ENCODE peak calls at places on chromosomes 7 and 10, in ten cellular contexts. One of them, this sample, is unnamed. For H3K36me3, the result is how much of the 10 kb centered on the place peaks cover.

GRCh38 chr7:43849069-43849468 is 20.2 kb downstream of the MRPS24 start:
- DNase-seq in transverse colon: no peak
- DNase-seq in left ventricle myocardium inferior: no peak
- DNase-seq in cardiac muscle cell: no peak
- DNase-seq in SK-N-SH: no peak
- DNase-seq in BJ: no peak
- DNase-seq in lung: no peak
- DNase-seq in left lung: no peak
- DNase-seq in GM23338: no peak
- DNase-seq in kidney: no peak
- DNase-seq in this sample: no peak

GRCh38 chr10:64346391-64346790 is 825.2 kb downstream of the REEP3 start:
- DNase-seq in kidney: no peak
- DNase-seq in SK-N-SH: no peak
- DNase-seq in transverse colon: no peak
- DNase-seq in left lung: no peak
- DNase-seq in BJ: no peak
- DNase-seq in cardiac muscle cell: no peak
- DNase-seq in GM23338: no peak
- DNase-seq in lung: no peak
- DNase-seq in left ventricle myocardium inferior: no peak
- DNase-seq in this sample: no peak

GRCh38 chr7:130135208-130136205 is 65.2 kb downstream of the KLHDC10 start:
- DNase-seq in transverse colon: no peak
- DNase-seq in left lung: no peak
- DNase-seq in left ventricle myocardium inferior: no peak
- DNase-seq in BJ: no peak
- DNase-seq in kidney: no peak
- DNase-seq in cardiac muscle cell: no peak
- DNase-seq in lung: no peak
- DNase-seq in GM23338: no peak
- DNase-seq in SK-N-SH: no peak
- DNase-seq in this sample: no peak

GRCh38 chr10:119542357-119542989 is at the start of gene RGS10:
- DNase-seq in kidney: peak
- DNase-seq in transverse colon: peak
- DNase-seq in lung: peak
- DNase-seq in cardiac muscle cell: peak
- DNase-seq in left lung: peak
- DNase-seq in BJ: no peak
- DNase-seq in SK-N-SH: peak
- DNase-seq in GM23338: peak
- DNase-seq in left ventricle myocardium inferior: peak
- DNase-seq in this sample: peak

GRCh38 chr10:64219271-64220025 is 698.2 kb downstream of the REEP3 start:
- DNase-seq in kidney: no peak
- DNase-seq in SK-N-SH: no peak
- DNase-seq in transverse colon: no peak
- DNase-seq in left lung: no peak
- DNase-seq in GM23338: no peak
- DNase-seq in lung: no peak
- DNase-seq in left ventricle myocardium inferior: no peak
- DNase-seq in cardiac muscle cell: no peak
- DNase-seq in BJ: no peak
- DNase-seq in this sample: no peak

GRCh38 chr10:113093188-113094113 is 143.4 kb downstream of the TCF7L2 start:
- DNase-seq in kidney: no peak
- DNase-seq in BJ: no peak
- DNase-seq in cardiac muscle cell: no peak
- DNase-seq in transverse colon: peak
- DNase-seq in left ventricle myocardium inferior: no peak
- DNase-seq in GM23338: no peak
- DNase-seq in lung: no peak
- DNase-seq in SK-N-SH: no peak
- DNase-seq in left lung: no peak
- DNase-seq in this sample: no peak

GRCh38 chr7:30562909-30563308 is 31.8 kb upstream of the GARS1 start:
- DNase-seq in transverse colon: no peak
- DNase-seq in BJ: no peak
- DNase-seq in left lung: no peak
- DNase-seq in kidney: no peak
- DNase-seq in SK-N-SH: no peak
- DNase-seq in cardiac muscle cell: no peak
- DNase-seq in GM23338: no peak
- DNase-seq in left ventricle myocardium inferior: no peak
- DNase-seq in lung: no peak
- DNase-seq in this sample: no peak

GRCh38 chr10:6743291-6743849 is 163.3 kb upstream of the PRKCQ start:
- DNase-seq in BJ: no peak
- DNase-seq in GM23338: no peak
- DNase-seq in cardiac muscle cell: no peak
- DNase-seq in lung: no peak
- DNase-seq in SK-N-SH: no peak
- DNase-seq in transverse colon: no peak
- DNase-seq in kidney: no peak
- DNase-seq in left ventricle myocardium inferior: no peak
- DNase-seq in left lung: no peak
- DNase-seq in this sample: no peak

GRCh38 chr7:134619627-134620331 is 26.9 kb upstream of the BPGM start:
- DNase-seq in transverse colon: no peak
- DNase-seq in GM23338: no peak
- DNase-seq in SK-N-SH: no peak
- DNase-seq in left ventricle myocardium inferior: no peak
- DNase-seq in cardiac muscle cell: no peak
- DNase-seq in left lung: no peak
- DNase-seq in BJ: peak
- DNase-seq in lung: no peak
- DNase-seq in kidney: no peak
- DNase-seq in this sample: no peak

DNA sequence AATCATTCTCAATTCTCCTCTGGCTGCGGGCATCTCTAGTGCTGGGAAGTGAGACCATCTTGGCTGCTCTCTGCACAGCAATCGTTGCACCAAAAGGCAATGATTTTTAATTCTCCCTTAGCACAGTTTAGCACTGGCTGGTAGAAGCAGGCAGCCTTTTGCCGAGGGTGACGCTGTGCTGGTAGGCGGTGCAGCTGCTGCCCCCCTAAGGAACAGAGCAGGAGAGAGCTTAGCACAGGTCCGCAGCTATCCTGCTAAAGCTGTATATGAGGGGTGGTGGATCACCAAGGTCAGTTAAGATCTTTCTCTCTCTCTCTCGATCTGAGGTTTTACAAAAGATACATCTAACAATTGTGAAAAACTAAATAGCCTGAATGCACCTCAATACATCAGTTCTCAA is 390.1 kb downstream of the GATA3 start:
- DNase-seq in SK-N-SH: peak
- DNase-seq in cardiac muscle cell: peak
- DNase-seq in left lung: no peak
- DNase-seq in left ventricle myocardium inferior: no peak
- DNase-seq in kidney: no peak
- DNase-seq in GM23338: peak
- DNase-seq in transverse colon: peak
- DNase-seq in BJ: no peak
- DNase-seq in lung: no peak
- DNase-seq in this sample: no peak
- TF ChIP-seq CTCF in SK-N-SH: peak
- TF ChIP-seq CTCF in cardiac muscle cell: peak
- TF ChIP-seq CTCF in left lung: no peak
- TF ChIP-seq CTCF in left ventricle myocardium inferior: no peak
- TF ChIP-seq CTCF in kidney: no peak
- TF ChIP-seq CTCF in GM23338: peak
- TF ChIP-seq CTCF in transverse colon: no peak
- TF ChIP-seq CTCF in BJ: peak
- TF ChIP-seq CTCF in lung: no peak
- TF ChIP-seq CTCF in this sample: no peak

GRCh38 chr7:99473315-99473596 is 566 bp downstream of the ZNF789 start:
- DNase-seq in transverse colon: peak
- DNase-seq in GM23338: peak
- DNase-seq in left lung: no peak
- DNase-seq in lung: no peak
- DNase-seq in BJ: peak
- DNase-seq in cardiac muscle cell: peak
- DNase-seq in SK-N-SH: peak
- DNase-seq in kidney: no peak
- DNase-seq in left ventricle myocardium inferior: no peak
- DNase-seq in this sample: no peak
- H3K36me3 ChIP-seq in transverse colon: under half
- H3K36me3 ChIP-seq in GM23338: under half
- H3K36me3 ChIP-seq in left lung: under half
- H3K36me3 ChIP-seq in lung: under half
- H3K36me3 ChIP-seq in BJ: under half
- H3K36me3 ChIP-seq in cardiac muscle cell: under half
- H3K36me3 ChIP-seq in SK-N-SH: under half
- H3K36me3 ChIP-seq in kidney: under half
- H3K36me3 ChIP-seq in left ventricle myocardium inferior: under half
- H3K36me3 ChIP-seq in this sample: under half

GRCh38 chr10:96718304-96718990 is 1.9 kb downstream of the PIK3AP1 start:
- DNase-seq in transverse colon: no peak
- DNase-seq in SK-N-SH: no peak
- DNase-seq in BJ: no peak
- DNase-seq in kidney: no peak
- DNase-seq in left lung: no peak
- DNase-seq in GM23338: no peak
- DNase-seq in cardiac muscle cell: no peak
- DNase-seq in left ventricle myocardium inferior: no peak
- DNase-seq in lung: no peak
- DNase-seq in this sample: no peak
- H3K4me3 ChIP-seq in transverse colon: no peak
- H3K4me3 ChIP-seq in SK-N-SH: no peak
- H3K4me3 ChIP-seq in BJ: no peak
- H3K4me3 ChIP-seq in kidney: no peak
- H3K4me3 ChIP-seq in left lung: no peak
- H3K4me3 ChIP-seq in GM23338: no peak
- H3K4me3 ChIP-seq in cardiac muscle cell: no peak
- H3K4me3 ChIP-seq in left ventricle myocardium inferior: peak
- H3K4me3 ChIP-seq in lung: no peak
- H3K4me3 ChIP-seq in this sample: peak

GRCh38 chr10:73879296-73880173 is 5.2 kb upstream of the CAMK2G start:
- DNase-seq in left lung: peak
- DNase-seq in BJ: no peak
- DNase-seq in GM23338: peak
- DNase-seq in kidney: peak
- DNase-seq in lung: peak
- DNase-seq in SK-N-SH: peak
- DNase-seq in left ventricle myocardium inferior: peak
- DNase-seq in transverse colon: peak
- DNase-seq in cardiac muscle cell: peak
- DNase-seq in this sample: peak
- TF ChIP-seq CTCF in left lung: peak
- TF ChIP-seq CTCF in BJ: peak
- TF ChIP-seq CTCF in GM23338: peak
- TF ChIP-seq CTCF in kidney: peak
- TF ChIP-seq CTCF in lung: peak
- TF ChIP-seq CTCF in SK-N-SH: peak
- TF ChIP-seq CTCF in left ventricle myocardium inferior: peak
- TF ChIP-seq CTCF in transverse colon: peak
- TF ChIP-seq CTCF in cardiac muscle cell: peak
- TF ChIP-seq CTCF in this sample: peak

GRCh38 chr10:90920986-90921643 is at the start of gene ANKRD1:
- DNase-seq in transverse colon: no peak
- DNase-seq in BJ: peak
- DNase-seq in kidney: no peak
- DNase-seq in left ventricle myocardium inferior: peak
- DNase-seq in lung: no peak
- DNase-seq in cardiac muscle cell: peak
- DNase-seq in left lung: no peak
- DNase-seq in GM23338: peak
- DNase-seq in SK-N-SH: no peak
- DNase-seq in this sample: no peak

GRCh38 chr10:90924552-90924951 is 3.7 kb upstream of the ANKRD1 start:
- DNase-seq in lung: no peak
- DNase-seq in transverse colon: no peak
- DNase-seq in GM23338: no peak
- DNase-seq in left ventricle myocardium inferior: no peak
- DNase-seq in cardiac muscle cell: no peak
- DNase-seq in BJ: no peak
- DNase-seq in left lung: no peak
- DNase-seq in SK-N-SH: no peak
- DNase-seq in kidney: no peak
- DNase-seq in this sample: no peak

GRCh38 chr10:90923111-90923731 is 2.3 kb upstream of the ANKRD1 start:
- DNase-seq in kidney: no peak
- DNase-seq in GM23338: no peak
- DNase-seq in transverse colon: no peak
- DNase-seq in lung: no peak
- DNase-seq in left ventricle myocardium inferior: no peak
- DNase-seq in BJ: no peak
- DNase-seq in cardiac muscle cell: no peak
- DNase-seq in left lung: no peak
- DNase-seq in SK-N-SH: no peak
- DNase-seq in this sample: no peak

GRCh38 chr10:90919683-90920574 is 958 bp downstream of the ANKRD1 start:
- DNase-seq in lung: no peak
- DNase-seq in transverse colon: no peak
- DNase-seq in BJ: no peak
- DNase-seq in GM23338: peak
- DNase-seq in left lung: no peak
- DNase-seq in cardiac muscle cell: no peak
- DNase-seq in kidney: no peak
- DNase-seq in SK-N-SH: no peak
- DNase-seq in left ventricle myocardium inferior: no peak
- DNase-seq in this sample: no peak

DNA sequence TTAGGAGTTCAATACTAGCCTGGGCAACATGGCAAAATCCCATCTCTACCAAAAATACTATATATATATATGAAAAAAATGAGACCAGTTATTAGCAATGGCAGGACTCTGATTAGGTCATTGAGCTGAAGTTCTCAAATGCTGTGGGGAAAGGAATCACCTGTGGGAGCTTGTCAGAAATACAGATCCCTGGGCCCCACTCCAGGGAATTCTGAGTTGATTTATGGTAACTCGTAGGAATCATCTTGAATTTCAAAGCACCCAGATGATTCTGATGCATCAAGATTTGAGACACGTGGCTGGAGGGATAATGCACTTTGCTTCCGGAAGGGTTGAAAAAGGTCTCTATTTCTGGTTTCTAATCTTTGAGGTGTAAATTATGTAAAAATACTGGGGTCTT is 1.0 kb upstream of the ANKRD1 start:
- DNase-seq in lung: no peak
- DNase-seq in left lung: no peak
- DNase-seq in left ventricle myocardium inferior: no peak
- DNase-seq in BJ: no peak
- DNase-seq in cardiac muscle cell: no peak
- DNase-seq in GM23338: no peak
- DNase-seq in kidney: no peak
- DNase-seq in SK-N-SH: no peak
- DNase-seq in transverse colon: no peak
- DNase-seq in this sample: no peak
- H3K36me3 ChIP-seq in lung: under half
- H3K36me3 ChIP-seq in left lung: under half
- H3K36me3 ChIP-seq in left ventricle myocardium inferior: under half
- H3K36me3 ChIP-seq in BJ: under half
- H3K36me3 ChIP-seq in cardiac muscle cell: under half
- H3K36me3 ChIP-seq in GM23338: under half
- H3K36me3 ChIP-seq in kidney: under half
- H3K36me3 ChIP-seq in SK-N-SH: under half
- H3K36me3 ChIP-seq in transverse colon: under half
- H3K36me3 ChIP-seq in this sample: under half

This sample was measured in pancreas.